ENCODE peak calls at places on chromosomes 16 and 17, in eight cellular contexts. V is activated T-cell treated with anti-CD3 and anti-CD28 coated beads, Interleukin-2, amount 50 U/mL, for 72 hours; S is activated CD4-positive, CD25-positive, alpha-beta regulatory T cell treated with anti-CD3 and anti-CD28 coated beads, Interleukin-2, amount 50 U/mL, for 72 hours; J is H9; X is neural progenitor cell; A is iris pigment epithelial cell; I is fibroblast of mammary gland; W is HEK293T. G is an unnamed sample.

GRCh38 chr17:27379863-27380533 is 76.2 kb upstream of the KSR1 start:
- DNase-seq in V (no peak), S (no peak), J (no peak), X (peak), A (peak), I (no peak), W (no peak), G (peak)

GRCh38 chr17:75830168-75831031 is 13.8 kb downstream of the UNC13D start:
- DNase-seq in V (peak), S (no peak), J (peak), X (peak), A (no peak), I (no peak), W (peak), G (no peak)

GRCh38 chr17:17491546-17491988 is 4.6 kb downstream of the RASD1 start:
- DNase-seq in V (no peak), S (no peak), J (no peak), X (no peak), A (no peak), I (no peak), W (no peak), G (no peak)

GRCh38 chr16:53147500-53148065 is 92.8 kb downstream of the CHD9 start:
- DNase-seq in V (no peak), S (no peak), J (no peak), X (no peak), A (peak), I (no peak), W (no peak), G (no peak)

GRCh38 chr16:27436921-27437650 is 35.1 kb downstream of the IL21R start:
- DNase-seq in V (no peak), S (peak), J (peak), X (no peak), A (no peak), I (no peak), W (no peak), G (no peak)

GRCh38 chr16:50202926-50203624 is 50.0 kb downstream of the TENT4B start:
- DNase-seq in V (no peak), S (no peak), J (no peak), X (no peak), A (peak), I (peak), W (peak), G (peak)

GRCh38 chr16:13883881-13884280 is 36.1 kb upstream of the ERCC4 start:
- DNase-seq in V (no peak), S (no peak), J (no peak), X (no peak), A (no peak), I (no peak), W (no peak), G (no peak)

GRCh38 chr16:46836521-46837292 is 5.7 kb upstream of the C16orf87 start:
- DNase-seq in V (no peak), S (no peak), J (no peak), X (no peak), A (no peak), I (no peak), W (no peak), G (no peak)

GRCh38 chr16:23781176-23781575 is 26.4 kb downstream of the CHP2 start:
- DNase-seq in V (no peak), S (no peak), J (no peak), X (no peak), A (no peak), I (no peak), W (no peak), G (no peak)

GRCh38 chr17:72116692-72117469 is 3.9 kb upstream of the SOX9 start:
- DNase-seq in V (no peak), S (no peak), J (no peak), X (peak), A (peak), I (no peak), W (no peak), G (peak)

GRCh38 chr16:11414815-11415775 is 69.8 kb downstream of the RMI2 start:
- DNase-seq in V (no peak), S (no peak), J (no peak), X (peak), A (no peak), I (no peak), W (no peak), G (no peak)

GRCh38 chr17:37179893-37180292 is 195.9 kb upstream of the C17orf78 start:
- DNase-seq in V (no peak), S (no peak), J (no peak), X (no peak), A (peak), I (peak), W (no peak), G (peak)

GRCh38 chr17:82836823-82837357 is 2.9 kb downstream of the ZNF750 start:
- DNase-seq in V (no peak), S (no peak), J (no peak), X (peak), A (peak), I (peak), W (peak), G (no peak)

GRCh38 chr16:3134338-3135119 is at the start of gene ZNF213:
- DNase-seq in V (peak), S (peak), J (peak), X (peak), A (peak), I (peak), W (peak), G (peak)

GRCh38 chr17:935485-935884 is 44.1 kb downstream of the NXN start:
- DNase-seq in V (no peak), S (no peak), J (no peak), X (no peak), A (no peak), I (no peak), W (no peak), G (no peak)

GRCh38 chr16:12111819-12112218 is 135.3 kb downstream of the SNX29 start:
- DNase-seq in V (no peak), S (no peak), J (no peak), X (no peak), A (no peak), I (no peak), W (no peak), G (no peak)

GRCh38 chr17:8322078-8322477 is 12.0 kb downstream of the ARHGEF15 start:
- DNase-seq in V (no peak), S (no peak), J (no peak), X (no peak), A (no peak), I (no peak), W (no peak), G (no peak)

GRCh38 chr16:72036098-72036497 is 18.2 kb upstream of the HP start:
- DNase-seq in V (no peak), S (no peak), J (no peak), X (no peak), A (no peak), I (no peak), W (no peak), G (no peak)